ENCODE peak calls at places on chromosome 5, in six cellular contexts. One of them, this sample, is unnamed.

GRCh38 chr5:119427052-119427451 is 25.2 kb upstream of the HSD17B4 start:
- DNase-seq in DMS153: no peak
- DNase-seq in stimulated activated CD8-positive, alpha-beta memory T cell treated with anti-CD3 and anti-CD28 coated beads, Interleukin-4, amount 100 ng/mL, for 48 hours: no peak
- DNase-seq in NCI-H446: no peak
- DNase-seq in astrocyte of the cerebellum: no peak
- DNase-seq in NCI-H1417: no peak
- DNase-seq in this sample: no peak

GRCh38 chr5:998975-999501 is 9.6 kb upstream of the NKD2 start:
- DNase-seq in stimulated activated CD8-positive, alpha-beta memory T cell treated with anti-CD3 and anti-CD28 coated beads, Interleukin-4, amount 100 ng/mL, for 48 hours: peak; percentile 16
- DNase-seq in DMS153: no peak
- DNase-seq in NCI-H446: no peak
- DNase-seq in NCI-H1417: no peak
- DNase-seq in astrocyte of the cerebellum: no peak
- DNase-seq in this sample: no peak

GRCh38 chr5:56607551-56607950 is 207.8 kb upstream of the MAP3K1 start:
- DNase-seq in NCI-H1417: no peak
- DNase-seq in NCI-H446: no peak
- DNase-seq in DMS153: no peak
- DNase-seq in astrocyte of the cerebellum: peak; percentile 47
- DNase-seq in stimulated activated CD8-positive, alpha-beta memory T cell treated with anti-CD3 and anti-CD28 coated beads, Interleukin-4, amount 100 ng/mL, for 48 hours: no peak
- DNase-seq in this sample: no peak

GRCh38 chr5:78586251-78586650 is 62.3 kb downstream of the LHFPL2 start:
- DNase-seq in DMS153: no peak
- DNase-seq in stimulated activated CD8-positive, alpha-beta memory T cell treated with anti-CD3 and anti-CD28 coated beads, Interleukin-4, amount 100 ng/mL, for 48 hours: peak; percentile 32
- DNase-seq in NCI-H446: no peak
- DNase-seq in NCI-H1417: no peak
- DNase-seq in astrocyte of the cerebellum: peak; percentile 95
- DNase-seq in this sample: no peak

GRCh38 chr5:1351156-1351555 is 6.3 kb upstream of the CLPTM1L start:
- DNase-seq in stimulated activated CD8-positive, alpha-beta memory T cell treated with anti-CD3 and anti-CD28 coated beads, Interleukin-4, amount 100 ng/mL, for 48 hours: no peak
- DNase-seq in astrocyte of the cerebellum: no peak
- DNase-seq in DMS153: no peak
- DNase-seq in NCI-H1417: no peak
- DNase-seq in NCI-H446: no peak
- DNase-seq in this sample: no peak

GRCh38 chr5:35012796-35013195 is 35.0 kb downstream of the AGXT2 start:
- DNase-seq in stimulated activated CD8-positive, alpha-beta memory T cell treated with anti-CD3 and anti-CD28 coated beads, Interleukin-4, amount 100 ng/mL, for 48 hours: no peak
- DNase-seq in astrocyte of the cerebellum: peak; percentile 32
- DNase-seq in NCI-H1417: no peak
- DNase-seq in DMS153: no peak
- DNase-seq in NCI-H446: no peak
- DNase-seq in this sample: no peak

GRCh38 chr5:146173597-146173996 is 8.9 kb downstream of the LARS1 start:
- DNase-seq in astrocyte of the cerebellum: no peak
- DNase-seq in DMS153: no peak
- DNase-seq in NCI-H1417: no peak
- DNase-seq in NCI-H446: no peak
- DNase-seq in stimulated activated CD8-positive, alpha-beta memory T cell treated with anti-CD3 and anti-CD28 coated beads, Interleukin-4, amount 100 ng/mL, for 48 hours: no peak
- DNase-seq in this sample: no peak

GRCh38 chr5:169280286-169280685 is 20.7 kb downstream of the SLIT3 start:
- DNase-seq in stimulated activated CD8-positive, alpha-beta memory T cell treated with anti-CD3 and anti-CD28 coated beads, Interleukin-4, amount 100 ng/mL, for 48 hours: no peak
- DNase-seq in NCI-H1417: no peak
- DNase-seq in NCI-H446: no peak
- DNase-seq in astrocyte of the cerebellum: no peak
- DNase-seq in DMS153: no peak
- DNase-seq in this sample: no peak

GRCh38 chr5:96177303-96177869 is 215.7 kb upstream of the ELL2 start:
- DNase-seq in astrocyte of the cerebellum: peak; percentile 19
- DNase-seq in DMS153: no peak
- DNase-seq in stimulated activated CD8-positive, alpha-beta memory T cell treated with anti-CD3 and anti-CD28 coated beads, Interleukin-4, amount 100 ng/mL, for 48 hours: no peak
- DNase-seq in NCI-H446: no peak
- DNase-seq in NCI-H1417: no peak
- DNase-seq in this sample: no peak

GRCh38 chr5:41291323-41291722 is 78.0 kb upstream of the C6 start:
- DNase-seq in DMS153: no peak
- DNase-seq in NCI-H446: no peak
- DNase-seq in stimulated activated CD8-positive, alpha-beta memory T cell treated with anti-CD3 and anti-CD28 coated beads, Interleukin-4, amount 100 ng/mL, for 48 hours: no peak
- DNase-seq in astrocyte of the cerebellum: no peak
- DNase-seq in NCI-H1417: no peak
- DNase-seq in this sample: no peak

GRCh38 chr5:36728697-36729543 is 122.5 kb downstream of the SLC1A3 start:
- DNase-seq in DMS153: peak; percentile 43
- DNase-seq in stimulated activated CD8-positive, alpha-beta memory T cell treated with anti-CD3 and anti-CD28 coated beads, Interleukin-4, amount 100 ng/mL, for 48 hours: no peak
- DNase-seq in NCI-H1417: peak; percentile 79
- DNase-seq in NCI-H446: peak; percentile 72
- DNase-seq in astrocyte of the cerebellum: peak; percentile 62
- DNase-seq in this sample: peak; percentile 21

GRCh38 chr5:126124706-126125345 is 298.4 kb upstream of the GRAMD2B start:
- DNase-seq in NCI-H1417: no peak
- DNase-seq in stimulated activated CD8-positive, alpha-beta memory T cell treated with anti-CD3 and anti-CD28 coated beads, Interleukin-4, amount 100 ng/mL, for 48 hours: no peak
- DNase-seq in DMS153: no peak
- DNase-seq in NCI-H446: no peak
- DNase-seq in astrocyte of the cerebellum: peak; percentile 27
- DNase-seq in this sample: no peak

GRCh38 chr5:7897014-7897600 is 28.2 kb downstream of the MTRR start:
- DNase-seq in DMS153: no peak
- DNase-seq in NCI-H446: peak; percentile 1
- DNase-seq in stimulated activated CD8-positive, alpha-beta memory T cell treated with anti-CD3 and anti-CD28 coated beads, Interleukin-4, amount 100 ng/mL, for 48 hours: no peak
- DNase-seq in NCI-H1417: no peak
- DNase-seq in astrocyte of the cerebellum: peak; percentile 12
- DNase-seq in this sample: no peak

GRCh38 chr5:179239256-179240135 is 105.8 kb downstream of the ADAMTS2 start:
- DNase-seq in DMS153: no peak
- DNase-seq in stimulated activated CD8-positive, alpha-beta memory T cell treated with anti-CD3 and anti-CD28 coated beads, Interleukin-4, amount 100 ng/mL, for 48 hours: no peak
- DNase-seq in astrocyte of the cerebellum: no peak
- DNase-seq in NCI-H1417: no peak
- DNase-seq in NCI-H446: no peak
- DNase-seq in this sample: no peak

GRCh38 chr5:126847318-126848221 is 70.6 kb downstream of the LMNB1 start:
- DNase-seq in NCI-H446: no peak
- DNase-seq in stimulated activated CD8-positive, alpha-beta memory T cell treated with anti-CD3 and anti-CD28 coated beads, Interleukin-4, amount 100 ng/mL, for 48 hours: no peak
- DNase-seq in DMS153: no peak
- DNase-seq in NCI-H1417: no peak
- DNase-seq in astrocyte of the cerebellum: no peak
- DNase-seq in this sample: no peak

This sample was measured in DMS 273 treated with DMSO at 0.1 percent for 48 hours.